ENCODE peak calls at places on chromosomes 13 and 19, in nine cellular contexts. One of them, this sample, is unnamed.

GRCh38 chr13:27704681-27705080 is 83.0 kb downstream of the POLR1D start:
- DNase-seq in stimulated activated CD8-positive, alpha-beta memory T cell treated with anti-CD3 and anti-CD28 coated beads, Interleukin-15, amount 100 ng/mL, for 4 hours: no peak
- DNase-seq in mucosa of descending colon: no peak
- DNase-seq in iPS-NIHi11: no peak
- DNase-seq in HFF-Myc: no peak
- DNase-seq in endothelial cell of umbilical vein: no peak
- DNase-seq in pancreas: no peak
- DNase-seq in stimulated activated naive CD8-positive, alpha-beta T cell treated with anti-CD3 and anti-CD28 coated beads, Interleukin-15, amount 100 ng/mL, for 72 hours: no peak
- DNase-seq in stimulated activated effector memory CD8-positive, alpha-beta T cell treated with anti-CD3 and anti-CD28 coated beads, Interleukin-12 subunit alpha, Interleukin-12 subunit beta, amount 100 ng/mL, for 72 hours: no peak
- DNase-seq in this sample: no peak

GRCh38 chr13:73158851-73159250 is 100.0 kb downstream of the KLF5 start:
- DNase-seq in HFF-Myc: no peak
- DNase-seq in iPS-NIHi11: no peak
- DNase-seq in endothelial cell of umbilical vein: peak
- DNase-seq in mucosa of descending colon: no peak
- DNase-seq in stimulated activated naive CD8-positive, alpha-beta T cell treated with anti-CD3 and anti-CD28 coated beads, Interleukin-15, amount 100 ng/mL, for 72 hours: no peak
- DNase-seq in stimulated activated effector memory CD8-positive, alpha-beta T cell treated with anti-CD3 and anti-CD28 coated beads, Interleukin-12 subunit alpha, Interleukin-12 subunit beta, amount 100 ng/mL, for 72 hours: no peak
- DNase-seq in stimulated activated CD8-positive, alpha-beta memory T cell treated with anti-CD3 and anti-CD28 coated beads, Interleukin-15, amount 100 ng/mL, for 4 hours: no peak
- DNase-seq in pancreas: no peak
- DNase-seq in this sample: no peak

GRCh38 chr19:18741566-18742121 is 49.5 kb downstream of the COMP start:
- DNase-seq in iPS-NIHi11: peak
- DNase-seq in stimulated activated naive CD8-positive, alpha-beta T cell treated with anti-CD3 and anti-CD28 coated beads, Interleukin-15, amount 100 ng/mL, for 72 hours: no peak
- DNase-seq in endothelial cell of umbilical vein: no peak
- DNase-seq in stimulated activated effector memory CD8-positive, alpha-beta T cell treated with anti-CD3 and anti-CD28 coated beads, Interleukin-12 subunit alpha, Interleukin-12 subunit beta, amount 100 ng/mL, for 72 hours: no peak
- DNase-seq in pancreas: peak
- DNase-seq in stimulated activated CD8-positive, alpha-beta memory T cell treated with anti-CD3 and anti-CD28 coated beads, Interleukin-15, amount 100 ng/mL, for 4 hours: no peak
- DNase-seq in HFF-Myc: no peak
- DNase-seq in mucosa of descending colon: peak
- DNase-seq in this sample: no peak

GRCh38 chr19:42255766-42256750 is 1.1 kb upstream of the ERF start:
- DNase-seq in pancreas: peak
- DNase-seq in stimulated activated effector memory CD8-positive, alpha-beta T cell treated with anti-CD3 and anti-CD28 coated beads, Interleukin-12 subunit alpha, Interleukin-12 subunit beta, amount 100 ng/mL, for 72 hours: no peak
- DNase-seq in stimulated activated naive CD8-positive, alpha-beta T cell treated with anti-CD3 and anti-CD28 coated beads, Interleukin-15, amount 100 ng/mL, for 72 hours: no peak
- DNase-seq in endothelial cell of umbilical vein: peak
- DNase-seq in iPS-NIHi11: no peak
- DNase-seq in stimulated activated CD8-positive, alpha-beta memory T cell treated with anti-CD3 and anti-CD28 coated beads, Interleukin-15, amount 100 ng/mL, for 4 hours: no peak
- DNase-seq in mucosa of descending colon: peak
- DNase-seq in HFF-Myc: no peak
- DNase-seq in this sample: no peak

GRCh38 chr19:47070756-47071155 is 22.3 kb upstream of the TMEM160 start:
- DNase-seq in iPS-NIHi11: no peak
- DNase-seq in stimulated activated CD8-positive, alpha-beta memory T cell treated with anti-CD3 and anti-CD28 coated beads, Interleukin-15, amount 100 ng/mL, for 4 hours: no peak
- DNase-seq in stimulated activated naive CD8-positive, alpha-beta T cell treated with anti-CD3 and anti-CD28 coated beads, Interleukin-15, amount 100 ng/mL, for 72 hours: no peak
- DNase-seq in endothelial cell of umbilical vein: no peak
- DNase-seq in stimulated activated effector memory CD8-positive, alpha-beta T cell treated with anti-CD3 and anti-CD28 coated beads, Interleukin-12 subunit alpha, Interleukin-12 subunit beta, amount 100 ng/mL, for 72 hours: no peak
- DNase-seq in mucosa of descending colon: no peak
- DNase-seq in pancreas: no peak
- DNase-seq in HFF-Myc: no peak
- DNase-seq in this sample: no peak

GRCh38 chr13:71935166-71935840 is 68.3 kb upstream of the DACH1 start:
- DNase-seq in HFF-Myc: no peak
- DNase-seq in mucosa of descending colon: no peak
- DNase-seq in stimulated activated naive CD8-positive, alpha-beta T cell treated with anti-CD3 and anti-CD28 coated beads, Interleukin-15, amount 100 ng/mL, for 72 hours: no peak
- DNase-seq in stimulated activated effector memory CD8-positive, alpha-beta T cell treated with anti-CD3 and anti-CD28 coated beads, Interleukin-12 subunit alpha, Interleukin-12 subunit beta, amount 100 ng/mL, for 72 hours: no peak
- DNase-seq in stimulated activated CD8-positive, alpha-beta memory T cell treated with anti-CD3 and anti-CD28 coated beads, Interleukin-15, amount 100 ng/mL, for 4 hours: no peak
- DNase-seq in iPS-NIHi11: no peak
- DNase-seq in pancreas: no peak
- DNase-seq in endothelial cell of umbilical vein: no peak
- DNase-seq in this sample: no peak

GRCh38 chr19:687569-688166 is 7.6 kb downstream of the PRSS57 start:
- DNase-seq in stimulated activated CD8-positive, alpha-beta memory T cell treated with anti-CD3 and anti-CD28 coated beads, Interleukin-15, amount 100 ng/mL, for 4 hours: no peak
- DNase-seq in HFF-Myc: no peak
- DNase-seq in mucosa of descending colon: no peak
- DNase-seq in iPS-NIHi11: no peak
- DNase-seq in endothelial cell of umbilical vein: no peak
- DNase-seq in stimulated activated naive CD8-positive, alpha-beta T cell treated with anti-CD3 and anti-CD28 coated beads, Interleukin-15, amount 100 ng/mL, for 72 hours: no peak
- DNase-seq in stimulated activated effector memory CD8-positive, alpha-beta T cell treated with anti-CD3 and anti-CD28 coated beads, Interleukin-12 subunit alpha, Interleukin-12 subunit beta, amount 100 ng/mL, for 72 hours: no peak
- DNase-seq in pancreas: no peak
- DNase-seq in this sample: no peak

GRCh38 chr19:8158411-8159074 is 9.2 kb upstream of the FBN3 start:
- DNase-seq in mucosa of descending colon: no peak
- DNase-seq in iPS-NIHi11: peak
- DNase-seq in endothelial cell of umbilical vein: peak
- DNase-seq in pancreas: no peak
- DNase-seq in HFF-Myc: peak
- DNase-seq in stimulated activated naive CD8-positive, alpha-beta T cell treated with anti-CD3 and anti-CD28 coated beads, Interleukin-15, amount 100 ng/mL, for 72 hours: peak
- DNase-seq in stimulated activated CD8-positive, alpha-beta memory T cell treated with anti-CD3 and anti-CD28 coated beads, Interleukin-15, amount 100 ng/mL, for 4 hours: no peak
- DNase-seq in stimulated activated effector memory CD8-positive, alpha-beta T cell treated with anti-CD3 and anti-CD28 coated beads, Interleukin-12 subunit alpha, Interleukin-12 subunit beta, amount 100 ng/mL, for 72 hours: peak
- DNase-seq in this sample: peak

GRCh38 chr19:19343016-19343362 is 22.4 kb downstream of the MAU2 start:
- DNase-seq in stimulated activated naive CD8-positive, alpha-beta T cell treated with anti-CD3 and anti-CD28 coated beads, Interleukin-15, amount 100 ng/mL, for 72 hours: no peak
- DNase-seq in pancreas: no peak
- DNase-seq in HFF-Myc: no peak
- DNase-seq in endothelial cell of umbilical vein: no peak
- DNase-seq in iPS-NIHi11: no peak
- DNase-seq in stimulated activated effector memory CD8-positive, alpha-beta T cell treated with anti-CD3 and anti-CD28 coated beads, Interleukin-12 subunit alpha, Interleukin-12 subunit beta, amount 100 ng/mL, for 72 hours: no peak
- DNase-seq in stimulated activated CD8-positive, alpha-beta memory T cell treated with anti-CD3 and anti-CD28 coated beads, Interleukin-15, amount 100 ng/mL, for 4 hours: no peak
- DNase-seq in mucosa of descending colon: no peak
- DNase-seq in this sample: no peak

GRCh38 chr19:7355151-7355845 is 6.6 kb downstream of the ARHGEF18 start:
- DNase-seq in HFF-Myc: no peak
- DNase-seq in stimulated activated CD8-positive, alpha-beta memory T cell treated with anti-CD3 and anti-CD28 coated beads, Interleukin-15, amount 100 ng/mL, for 4 hours: no peak
- DNase-seq in endothelial cell of umbilical vein: no peak
- DNase-seq in pancreas: no peak
- DNase-seq in mucosa of descending colon: no peak
- DNase-seq in iPS-NIHi11: no peak
- DNase-seq in stimulated activated naive CD8-positive, alpha-beta T cell treated with anti-CD3 and anti-CD28 coated beads, Interleukin-15, amount 100 ng/mL, for 72 hours: no peak
- DNase-seq in stimulated activated effector memory CD8-positive, alpha-beta T cell treated with anti-CD3 and anti-CD28 coated beads, Interleukin-12 subunit alpha, Interleukin-12 subunit beta, amount 100 ng/mL, for 72 hours: no peak
- DNase-seq in this sample: no peak

GRCh38 chr19:49333426-49334288 is 1.5 kb upstream of the CD37 start:
- DNase-seq in endothelial cell of umbilical vein: no peak
- DNase-seq in stimulated activated effector memory CD8-positive, alpha-beta T cell treated with anti-CD3 and anti-CD28 coated beads, Interleukin-12 subunit alpha, Interleukin-12 subunit beta, amount 100 ng/mL, for 72 hours: peak
- DNase-seq in pancreas: no peak
- DNase-seq in stimulated activated naive CD8-positive, alpha-beta T cell treated with anti-CD3 and anti-CD28 coated beads, Interleukin-15, amount 100 ng/mL, for 72 hours: peak
- DNase-seq in HFF-Myc: no peak
- DNase-seq in stimulated activated CD8-positive, alpha-beta memory T cell treated with anti-CD3 and anti-CD28 coated beads, Interleukin-15, amount 100 ng/mL, for 4 hours: peak
- DNase-seq in mucosa of descending colon: peak
- DNase-seq in iPS-NIHi11: no peak
- DNase-seq in this sample: no peak